ENCODE peak calls at places on chromosomes 4 and X, in four cellular contexts. D is A549, E is tibial nerve, B is transverse colon. S is an unnamed sample.

GRCh38 chr4:32589853-32590252 is 1869.7 kb downstream of the PCDH7 start:
- DNase-seq in D (no peak), E (no peak), B (no peak), S (no peak)

GRCh38 chrX:107290019-107290418 is 83.6 kb downstream of the DNAAF6 start:
- DNase-seq in D (no peak), E (no peak), B (no peak), S (no peak)

GRCh38 chr4:168699224-168699878 is 202.5 kb downstream of the PALLD start:
- DNase-seq in D (peak), E (no peak), B (no peak), S (no peak)

GRCh38 chr4:88531549-88531948 is 8.0 kb upstream of the PYURF start:
- DNase-seq in D (no peak), E (no peak), B (no peak), S (no peak)

GRCh38 chr4:143406523-143406922 is 69.8 kb downstream of the GAB1 start:
- DNase-seq in D (no peak), E (peak), B (peak), S (peak)

GRCh38 chrX:29299689-29300088 is 712.4 kb downstream of the IL1RAPL1 start:
- DNase-seq in D (peak), E (no peak), B (no peak), S (no peak)

GRCh38 chrX:5117816-5118215 is 1110.9 kb downstream of the NLGN4X start:
- DNase-seq in D (no peak), E (no peak), B (no peak), S (no peak)

GRCh38 chr4:120893314-120893713 is 29.2 kb downstream of the PRDM5 start:
- DNase-seq in D (no peak), E (no peak), B (no peak), S (no peak)

GRCh38 chrX:150200820-150201287 is 162.3 kb upstream of the MAMLD1 start:
- DNase-seq in D (peak), E (peak), B (peak), S (peak)

GRCh38 chr4:98481167-98481566 is 177.2 kb downstream of the TSPAN5 start:
- DNase-seq in D (no peak), E (no peak), B (no peak), S (no peak)

GRCh38 chrX:13614154-13614553 is 38.8 kb upstream of the TCEANC start:
- DNase-seq in D (no peak), E (no peak), B (no peak), S (no peak)

GRCh38 chr4:168710353-168710946 is 213.6 kb downstream of the PALLD start:
- DNase-seq in D (peak), E (no peak), B (peak), S (no peak)

GRCh38 chrX:47278684-47279083 is 45.9 kb downstream of the USP11 start:
- DNase-seq in D (peak), E (no peak), B (no peak), S (no peak)

GRCh38 chr4:126458993-126459392 is 1144.2 kb downstream of the FAT4 start:
- DNase-seq in D (no peak), E (no peak), B (no peak), S (no peak)

GRCh38 chrX:19517965-19518364 is 2.7 kb upstream of the MAP3K15 start:
- DNase-seq in D (no peak), E (no peak), B (no peak), S (no peak)
- TF ChIP-seq EP300 in D (no peak), E (no peak), B (no peak), S (no peak)

GRCh38 chrX:2756534-2756933 is 4.7 kb downstream of the XG start:
- DNase-seq in D (no peak), E (no peak), B (no peak), S (no peak)
- H3K27ac ChIP-seq in D (no peak), E (no peak), B (no peak), S (no peak)

GRCh38 chrX:18984381-18985185 is 669 bp upstream of the PHKA2 start:
- DNase-seq in D (peak), E (peak), B (peak), S (peak)
- TF ChIP-seq POLR2A in D (peak), E (peak), B (peak), S (peak)

DNA sequence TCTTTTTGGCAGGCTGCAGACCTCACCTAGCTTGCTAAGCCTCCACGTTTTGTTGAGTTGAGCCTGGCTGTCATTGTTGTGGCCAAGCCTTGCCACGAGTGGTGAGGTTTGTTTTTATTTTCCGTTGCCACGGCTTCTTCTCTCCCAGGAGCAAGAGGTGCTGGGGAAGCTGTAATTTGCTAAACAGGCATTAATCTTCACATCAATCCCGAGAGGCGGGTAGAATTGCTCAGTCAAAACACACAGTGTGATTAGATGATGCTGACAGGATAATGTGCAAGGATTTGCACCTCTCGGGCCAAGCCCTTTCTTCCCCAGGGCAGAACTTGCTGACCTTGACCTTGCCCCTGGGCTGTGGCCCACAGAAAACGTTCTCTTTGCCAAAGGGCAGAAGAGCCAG is 72.2 kb upstream of the ATP6AP2 start:
- DNase-seq in D (no peak), E (no peak), B (no peak), S (no peak)
- TF ChIP-seq EP300 in D (no peak), E (no peak), B (no peak), S (no peak)

DNA sequence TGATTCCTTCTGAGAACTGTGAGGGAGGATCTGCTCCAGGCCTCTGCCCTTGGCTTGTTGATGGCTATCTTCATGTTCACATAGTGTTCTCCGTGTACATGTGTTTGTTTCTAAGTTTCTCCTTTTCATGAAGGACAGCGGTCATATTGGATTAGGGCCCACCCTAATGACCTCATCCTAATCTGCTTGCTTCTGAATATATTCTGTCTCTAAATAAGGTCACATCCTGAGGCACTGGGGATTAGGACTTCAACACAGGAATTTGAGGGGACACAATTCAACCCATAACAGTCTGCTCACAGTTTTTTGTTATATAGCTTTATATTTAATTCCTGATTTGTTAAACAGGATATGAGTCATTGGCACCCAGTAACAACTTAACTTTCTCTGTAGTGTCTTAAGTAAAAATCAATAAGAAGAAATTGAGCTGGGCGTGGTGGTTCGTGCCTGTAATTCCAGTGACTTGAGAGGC is 154.3 kb upstream of the SMIM10 start:
- DNase-seq in D (peak), E (no peak), B (no peak), S (no peak)
- H3K27ac ChIP-seq in D (no peak), E (no peak), B (no peak), S (no peak)

S was measured in ovary.